ENCODE peak calls at places on chromosome 4, in nine cellular contexts. One of them, this sample, is unnamed.
A peak's percentile ranks its signal among the peaks of the same experiment; 100 is the strongest.

GRCh38 chr4:113979157-113979972 is at the start of gene ARSJ:
- DNase-seq in Peyer's patch: peak; percentile 58
- DNase-seq in left ventricle myocardium inferior: peak; percentile 51
- DNase-seq in lower lobe of right lung: peak; percentile 74
- DNase-seq in BJ: no peak
- DNase-seq in lower leg skin: peak; percentile 26
- DNase-seq in nephron progenitor cell: peak; percentile 77
- DNase-seq in dorsolateral prefrontal cortex: no peak
- DNase-seq in AG09309: peak; percentile 41
- DNase-seq in this sample: peak; percentile 57

GRCh38 chr4:147157860-147158701 is 212.4 kb upstream of the TTC29 start:
- DNase-seq in Peyer's patch: peak; percentile 45
- DNase-seq in left ventricle myocardium inferior: peak; percentile 19
- DNase-seq in lower lobe of right lung: peak; percentile 50
- DNase-seq in BJ: no peak
- DNase-seq in lower leg skin: no peak
- DNase-seq in nephron progenitor cell: peak; percentile 72
- DNase-seq in dorsolateral prefrontal cortex: no peak
- DNase-seq in AG09309: peak; percentile 2
- DNase-seq in this sample: peak; percentile 33

GRCh38 chr4:1463088-1463926 is 57.1 kb upstream of the NKX1-1 start:
- DNase-seq in Peyer's patch: peak; percentile 39
- DNase-seq in left ventricle myocardium inferior: no peak
- DNase-seq in lower lobe of right lung: peak; percentile 32
- DNase-seq in BJ: peak; percentile 0
- DNase-seq in lower leg skin: no peak
- DNase-seq in nephron progenitor cell: no peak
- DNase-seq in dorsolateral prefrontal cortex: no peak
- DNase-seq in AG09309: no peak
- DNase-seq in this sample: no peak

GRCh38 chr4:3783691-3784306 is 17.6 kb downstream of the ADRA2C start:
- DNase-seq in Peyer's patch: no peak
- DNase-seq in left ventricle myocardium inferior: no peak
- DNase-seq in lower lobe of right lung: no peak
- DNase-seq in BJ: no peak
- DNase-seq in lower leg skin: no peak
- DNase-seq in nephron progenitor cell: peak; percentile 68
- DNase-seq in dorsolateral prefrontal cortex: no peak
- DNase-seq in AG09309: no peak
- DNase-seq in this sample: no peak

GRCh38 chr4:176433983-176434382 is 114.2 kb downstream of the SPCS3 start:
- DNase-seq in Peyer's patch: no peak
- DNase-seq in left ventricle myocardium inferior: no peak
- DNase-seq in lower lobe of right lung: no peak
- DNase-seq in BJ: no peak
- DNase-seq in lower leg skin: no peak
- DNase-seq in nephron progenitor cell: no peak
- DNase-seq in dorsolateral prefrontal cortex: no peak
- DNase-seq in AG09309: no peak
- DNase-seq in this sample: no peak

GRCh38 chr4:7266525-7267292 is 74.4 kb downstream of the SORCS2 start:
- DNase-seq in Peyer's patch: no peak
- DNase-seq in left ventricle myocardium inferior: no peak
- DNase-seq in lower lobe of right lung: no peak
- DNase-seq in BJ: peak; percentile 41
- DNase-seq in lower leg skin: no peak
- DNase-seq in nephron progenitor cell: no peak
- DNase-seq in dorsolateral prefrontal cortex: no peak
- DNase-seq in AG09309: peak; percentile 74
- DNase-seq in this sample: no peak

GRCh38 chr4:58502839-58503238 is 1392.7 kb upstream of the IGFBP7 start:
- DNase-seq in Peyer's patch: no peak
- DNase-seq in left ventricle myocardium inferior: no peak
- DNase-seq in lower lobe of right lung: no peak
- DNase-seq in BJ: no peak
- DNase-seq in lower leg skin: no peak
- DNase-seq in nephron progenitor cell: no peak
- DNase-seq in dorsolateral prefrontal cortex: no peak
- DNase-seq in AG09309: no peak
- DNase-seq in this sample: no peak

GRCh38 chr4:97867557-97868091 is 275.7 kb downstream of the STPG2 start:
- DNase-seq in Peyer's patch: no peak
- DNase-seq in left ventricle myocardium inferior: no peak
- DNase-seq in lower lobe of right lung: no peak
- DNase-seq in BJ: no peak
- DNase-seq in lower leg skin: no peak
- DNase-seq in nephron progenitor cell: no peak
- DNase-seq in dorsolateral prefrontal cortex: no peak
- DNase-seq in AG09309: no peak
- DNase-seq in this sample: no peak

GRCh38 chr4:113057891-113058290 is 8.4 kb downstream of the ANK2 start:
- DNase-seq in Peyer's patch: no peak
- DNase-seq in left ventricle myocardium inferior: no peak
- DNase-seq in lower lobe of right lung: no peak
- DNase-seq in BJ: no peak
- DNase-seq in lower leg skin: no peak
- DNase-seq in nephron progenitor cell: no peak
- DNase-seq in dorsolateral prefrontal cortex: no peak
- DNase-seq in AG09309: no peak
- DNase-seq in this sample: no peak

GRCh38 chr4:17468638-17469221 is 43.2 kb downstream of the QDPR start:
- DNase-seq in Peyer's patch: no peak
- DNase-seq in left ventricle myocardium inferior: peak; percentile 20
- DNase-seq in lower lobe of right lung: no peak
- DNase-seq in BJ: no peak
- DNase-seq in lower leg skin: no peak
- DNase-seq in nephron progenitor cell: peak; percentile 44
- DNase-seq in dorsolateral prefrontal cortex: no peak
- DNase-seq in AG09309: no peak
- DNase-seq in this sample: no peak

GRCh38 chr4:81215936-81216335 is 914 bp upstream of the PRKG2 start:
- DNase-seq in Peyer's patch: no peak
- DNase-seq in left ventricle myocardium inferior: no peak
- DNase-seq in lower lobe of right lung: no peak
- DNase-seq in BJ: no peak
- DNase-seq in lower leg skin: no peak
- DNase-seq in nephron progenitor cell: no peak
- DNase-seq in dorsolateral prefrontal cortex: no peak
- DNase-seq in AG09309: no peak
- DNase-seq in this sample: no peak

GRCh38 chr4:122203407-122203806 is 51.3 kb downstream of the BLTP1 start:
- DNase-seq in Peyer's patch: no peak
- DNase-seq in left ventricle myocardium inferior: no peak
- DNase-seq in lower lobe of right lung: no peak
- DNase-seq in BJ: no peak
- DNase-seq in lower leg skin: no peak
- DNase-seq in nephron progenitor cell: no peak
- DNase-seq in dorsolateral prefrontal cortex: no peak
- DNase-seq in AG09309: no peak
- DNase-seq in this sample: no peak

GRCh38 chr4:122205687-122206086 is 53.6 kb downstream of the BLTP1 start:
- DNase-seq in Peyer's patch: no peak
- DNase-seq in left ventricle myocardium inferior: no peak
- DNase-seq in lower lobe of right lung: no peak
- DNase-seq in BJ: no peak
- DNase-seq in lower leg skin: no peak
- DNase-seq in nephron progenitor cell: no peak
- DNase-seq in dorsolateral prefrontal cortex: no peak
- DNase-seq in AG09309: no peak
- DNase-seq in this sample: no peak
- TF ChIP-seq CTCF in Peyer's patch: no peak
- TF ChIP-seq CTCF in left ventricle myocardium inferior: no peak
- TF ChIP-seq CTCF in lower lobe of right lung: no peak
- TF ChIP-seq CTCF in BJ: no peak
- TF ChIP-seq CTCF in lower leg skin: no peak
- TF ChIP-seq CTCF in nephron progenitor cell: no peak
- TF ChIP-seq CTCF in dorsolateral prefrontal cortex: no peak
- TF ChIP-seq CTCF in AG09309: no peak
- TF ChIP-seq CTCF in this sample: no peak

DNA sequence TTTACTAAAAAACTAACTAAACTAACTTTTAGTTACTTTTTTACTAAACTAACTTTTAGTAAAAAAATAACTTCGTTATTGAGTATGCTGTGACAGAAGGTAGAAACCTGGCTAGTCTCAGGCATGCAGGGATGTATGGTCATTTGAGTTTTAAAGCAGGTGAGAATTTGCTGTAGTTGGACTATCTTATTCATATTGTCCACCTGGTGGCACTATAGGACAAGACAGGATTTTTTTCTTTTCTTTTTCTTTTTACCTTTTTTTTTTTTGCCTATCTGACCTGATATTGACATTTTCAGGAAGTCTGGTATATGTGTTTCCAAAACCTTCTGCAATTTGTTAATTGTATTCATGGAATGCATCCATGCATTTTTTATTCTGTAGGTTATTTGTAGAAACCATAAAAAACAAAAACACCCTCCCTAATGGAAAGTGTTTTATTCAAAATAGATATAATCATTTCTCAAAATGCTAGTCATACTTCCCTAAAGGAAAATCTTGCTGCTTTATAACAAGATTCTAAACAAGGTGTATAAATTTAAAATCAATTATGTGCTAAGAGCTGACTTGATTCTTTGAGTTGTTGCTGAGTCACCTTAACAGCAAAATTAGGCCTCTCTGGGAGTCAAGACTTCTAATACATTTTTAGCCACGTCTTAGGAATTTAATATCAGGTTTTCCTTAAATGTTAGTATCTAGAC is 201.2 kb upstream of the GNPDA2 start:
- DNase-seq in Peyer's patch: no peak
- DNase-seq in left ventricle myocardium inferior: no peak
- DNase-seq in lower lobe of right lung: no peak
- DNase-seq in BJ: no peak
- DNase-seq in lower leg skin: no peak
- DNase-seq in nephron progenitor cell: no peak
- DNase-seq in dorsolateral prefrontal cortex: no peak
- DNase-seq in AG09309: no peak
- DNase-seq in this sample: no peak
- TF ChIP-seq CTCF in Peyer's patch: no peak
- TF ChIP-seq CTCF in left ventricle myocardium inferior: peak; percentile 67
- TF ChIP-seq CTCF in lower lobe of right lung: peak; percentile 35
- TF ChIP-seq CTCF in BJ: peak; percentile 8
- TF ChIP-seq CTCF in lower leg skin: no peak
- TF ChIP-seq CTCF in nephron progenitor cell: peak; percentile 70
- TF ChIP-seq CTCF in dorsolateral prefrontal cortex: peak; percentile 67
- TF ChIP-seq CTCF in AG09309: no peak
- TF ChIP-seq CTCF in this sample: peak; percentile 40

GRCh38 chr4:4994312-4995097 is 24.8 kb downstream of the CYTL1 start:
- DNase-seq in Peyer's patch: no peak
- DNase-seq in left ventricle myocardium inferior: no peak
- DNase-seq in lower lobe of right lung: no peak
- DNase-seq in BJ: no peak
- DNase-seq in lower leg skin: no peak
- DNase-seq in nephron progenitor cell: no peak
- DNase-seq in dorsolateral prefrontal cortex: no peak
- DNase-seq in AG09309: no peak
- DNase-seq in this sample: no peak

GRCh38 chr4:4992833-4993232 is 26.4 kb downstream of the CYTL1 start:
- DNase-seq in Peyer's patch: no peak
- DNase-seq in left ventricle myocardium inferior: no peak
- DNase-seq in lower lobe of right lung: no peak
- DNase-seq in BJ: no peak
- DNase-seq in lower leg skin: no peak
- DNase-seq in nephron progenitor cell: no peak
- DNase-seq in dorsolateral prefrontal cortex: no peak
- DNase-seq in AG09309: no peak
- DNase-seq in this sample: no peak

GRCh38 chr4:4995866-4996265 is 23.4 kb downstream of the CYTL1 start:
- DNase-seq in Peyer's patch: no peak
- DNase-seq in left ventricle myocardium inferior: no peak
- DNase-seq in lower lobe of right lung: no peak
- DNase-seq in BJ: no peak
- DNase-seq in lower leg skin: no peak
- DNase-seq in nephron progenitor cell: no peak
- DNase-seq in dorsolateral prefrontal cortex: no peak
- DNase-seq in AG09309: no peak
- DNase-seq in this sample: no peak

GRCh38 chr4:4991541-4992099 is 27.6 kb downstream of the CYTL1 start:
- DNase-seq in Peyer's patch: no peak
- DNase-seq in left ventricle myocardium inferior: no peak
- DNase-seq in lower lobe of right lung: no peak
- DNase-seq in BJ: no peak
- DNase-seq in lower leg skin: no peak
- DNase-seq in nephron progenitor cell: no peak
- DNase-seq in dorsolateral prefrontal cortex: no peak
- DNase-seq in AG09309: no peak
- DNase-seq in this sample: no peak

DNA sequence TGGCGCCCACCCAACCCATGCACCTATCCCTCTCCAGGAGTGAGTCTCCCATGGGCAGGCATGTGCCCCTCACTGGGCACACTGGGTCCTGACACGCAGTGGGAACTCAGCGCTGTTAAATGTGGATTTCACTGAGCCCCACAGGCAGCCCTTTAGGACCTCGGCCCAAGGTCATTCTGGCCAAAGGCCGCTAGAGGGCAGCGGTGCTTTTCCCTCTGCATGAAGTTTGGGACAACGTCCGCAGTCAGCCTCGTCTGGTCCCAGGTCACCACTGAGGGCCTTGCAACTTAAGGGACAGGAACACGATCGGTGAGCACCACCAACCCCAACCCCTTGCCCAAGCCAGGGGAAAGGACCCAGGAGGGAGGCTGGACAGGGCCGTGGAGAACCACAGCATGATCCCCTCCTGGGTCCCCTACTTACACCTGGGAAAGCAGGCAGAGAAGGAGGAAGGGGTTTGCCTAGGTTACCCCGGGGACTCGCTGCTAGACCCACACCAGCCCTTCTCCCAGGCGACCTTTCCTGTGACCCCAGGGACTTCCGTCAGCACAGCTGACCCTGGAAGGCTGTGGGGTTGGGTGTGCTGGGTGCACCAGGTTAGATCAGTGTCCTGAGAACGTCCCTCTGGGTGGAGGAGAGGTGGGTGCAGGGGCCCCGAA is 24.0 kb downstream of the CYTL1 start:
- DNase-seq in Peyer's patch: peak; percentile 60
- DNase-seq in left ventricle myocardium inferior: peak; percentile 67
- DNase-seq in lower lobe of right lung: peak; percentile 66
- DNase-seq in BJ: no peak
- DNase-seq in lower leg skin: peak; percentile 63
- DNase-seq in nephron progenitor cell: peak; percentile 83
- DNase-seq in dorsolateral prefrontal cortex: peak; percentile 61
- DNase-seq in AG09309: no peak
- DNase-seq in this sample: peak; percentile 66
- TF ChIP-seq CTCF in Peyer's patch: peak; percentile 46
- TF ChIP-seq CTCF in left ventricle myocardium inferior: peak; percentile 93
- TF ChIP-seq CTCF in lower lobe of right lung: peak; percentile 90
- TF ChIP-seq CTCF in BJ: peak; percentile 95
- TF ChIP-seq CTCF in lower leg skin: peak; percentile 69
- TF ChIP-seq CTCF in nephron progenitor cell: peak; percentile 92
- TF ChIP-seq CTCF in dorsolateral prefrontal cortex: peak; percentile 83
- TF ChIP-seq CTCF in AG09309: peak; percentile 93
- TF ChIP-seq CTCF in this sample: peak; percentile 83

DNA sequence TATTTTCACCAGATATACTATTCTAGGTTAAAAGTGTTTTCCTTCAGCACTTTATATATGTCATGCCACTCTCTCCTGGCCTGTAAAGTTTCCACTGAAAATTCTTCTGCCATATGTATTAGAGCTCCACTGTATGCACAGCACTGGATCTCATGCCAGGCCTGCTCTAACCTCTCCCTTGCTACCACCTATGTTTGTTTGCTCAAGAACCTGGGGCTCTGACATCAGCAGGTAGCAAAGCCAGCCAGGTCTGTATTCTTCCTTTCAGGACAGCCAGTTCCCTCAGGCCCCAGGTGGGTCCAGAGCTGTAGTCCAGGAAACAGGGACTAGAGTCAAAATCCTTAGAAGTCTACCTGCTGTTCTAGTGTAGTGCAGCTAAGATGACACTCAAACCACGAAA is 19.1 kb upstream of the MUC7 start:
- DNase-seq in Peyer's patch: no peak
- DNase-seq in left ventricle myocardium inferior: no peak
- DNase-seq in lower lobe of right lung: no peak
- DNase-seq in BJ: no peak
- DNase-seq in lower leg skin: no peak
- DNase-seq in nephron progenitor cell: no peak
- DNase-seq in dorsolateral prefrontal cortex: no peak
- DNase-seq in AG09309: no peak
- DNase-seq in this sample: no peak
- TF ChIP-seq CTCF in Peyer's patch: no peak
- TF ChIP-seq CTCF in left ventricle myocardium inferior: no peak
- TF ChIP-seq CTCF in lower lobe of right lung: no peak
- TF ChIP-seq CTCF in BJ: no peak
- TF ChIP-seq CTCF in lower leg skin: no peak
- TF ChIP-seq CTCF in nephron progenitor cell: no peak
- TF ChIP-seq CTCF in dorsolateral prefrontal cortex: no peak
- TF ChIP-seq CTCF in AG09309: no peak
- TF ChIP-seq CTCF in this sample: no peak